ENCODE peak calls at places on chromosomes 6 and 20, in ten cellular contexts. D, P, M, B, O, U, Z, A, F and J are unnamed samples.

GRCh38 chr6:36463686-36464085 is 20.9 kb downstream of the KCTD20 start:
- DNase-seq in Z (no peak), O (no peak), A (no peak), F (no peak), M (no peak), U (no peak), P (no peak), B (no peak), D (no peak), J (no peak)

GRCh38 chr6:44073612-44074382 is 53.5 kb downstream of the MRPL14 start:
- DNase-seq in B (no peak), P (no peak), F (no peak), O (no peak), M (no peak), D (no peak), U (no peak), Z (no peak), A (no peak), J (peak)

GRCh38 chr20:63519765-63520593 is 586 bp upstream of the PPDPF start:
- DNase-seq in O (no peak), F (peak), B (peak), A (peak), M (peak), D (peak), U (peak), P (no peak), Z (no peak), J (peak)

GRCh38 chr6:160767647-160768019 is 65.6 kb downstream of the PLG start:
- DNase-seq in D (no peak), P (no peak), B (no peak), A (no peak), Z (no peak), F (no peak), M (no peak), O (no peak), U (no peak), J (no peak)

GRCh38 chr20:29689411-29690225 is 1567.8 kb upstream of the DEFB115 start:
- DNase-seq in U (no peak), M (no peak), B (no peak), D (no peak), O (no peak), F (peak), P (no peak), A (peak), Z (no peak), J (no peak)

GRCh38 chr6:122381494-122382083 is 17.9 kb upstream of the HSF2 start:
- DNase-seq in U (peak), F (peak), D (peak), O (no peak), Z (peak), P (peak), B (peak), A (peak), M (peak), J (peak)

GRCh38 chr20:38680492-38681118 is 43.7 kb upstream of the SLC32A1 start:
- DNase-seq in Z (no peak), O (no peak), B (peak), U (peak), P (peak), A (no peak), M (peak), D (no peak), F (no peak), J (peak)

GRCh38 chr6:54935739-54936138 is 89.2 kb downstream of the FAM83B start:
- DNase-seq in B (no peak), A (no peak), O (no peak), D (no peak), M (peak), Z (no peak), U (no peak), F (no peak), P (peak), J (no peak)

GRCh38 chr6:151286192-151286591 is 46.4 kb downstream of the AKAP12 start:
- DNase-seq in U (no peak), D (no peak), A (no peak), B (no peak), F (no peak), Z (no peak), P (no peak), O (no peak), M (no peak), J (no peak)

GRCh38 chr6:960356-960755 is 267.4 kb upstream of the EXOC2 start:
- DNase-seq in F (no peak), P (no peak), Z (no peak), O (no peak), M (no peak), U (no peak), B (no peak), D (no peak), A (no peak), J (no peak)

GRCh38 chr20:2746636-2747265 is 53.7 kb downstream of the CPXM1 start:
- DNase-seq in U (no peak), P (no peak), F (no peak), A (no peak), Z (no peak), O (no peak), M (no peak), B (no peak), D (no peak), J (no peak)

GRCh38 chr20:32737371-32738223 is 5.7 kb downstream of the COMMD7 start:
- DNase-seq in F (no peak), Z (no peak), O (no peak), U (no peak), M (no peak), A (peak), D (no peak), B (no peak), P (peak), J (no peak)

GRCh38 chr20:10539818-10540553 is 104.9 kb downstream of the SLX4IP start:
- DNase-seq in A (no peak), M (no peak), U (no peak), Z (no peak), D (no peak), F (no peak), B (no peak), P (no peak), O (no peak), J (no peak)

GRCh38 chr6:34126419-34126818 is 19.5 kb downstream of the GRM4 start:
- DNase-seq in D (no peak), Z (no peak), B (no peak), U (no peak), A (no peak), O (no peak), P (no peak), F (no peak), M (no peak), J (no peak)

GRCh38 chr20:61705909-61706308 is 359.8 kb downstream of the TAF4 start:
- DNase-seq in A (no peak), M (no peak), B (no peak), P (no peak), Z (no peak), F (no peak), O (no peak), U (no peak), D (no peak), J (no peak)

GRCh38 chr20:4076671-4077070 is 61.3 kb upstream of the RNF24 start:
- DNase-seq in M (no peak), Z (no peak), F (no peak), B (no peak), O (no peak), P (peak), D (no peak), A (no peak), U (peak), J (no peak)

GRCh38 chr6:16436550-16436949 is 198.2 kb downstream of the GMPR start:
- DNase-seq in P (no peak), F (no peak), B (no peak), A (peak), U (no peak), D (no peak), M (no peak), Z (no peak), O (no peak), J (no peak)

GRCh38 chr6:149777624-149778023 is 28.1 kb downstream of the PCMT1 start:
- DNase-seq in B (no peak), M (no peak), Z (no peak), A (no peak), P (no peak), U (no peak), F (no peak), D (no peak), O (no peak), J (no peak)

GRCh38 chr20:64024141-64024990 is 11.6 kb upstream of the C20orf204 start:
- DNase-seq in U (no peak), Z (no peak), A (no peak), O (no peak), P (no peak), B (no peak), M (peak), D (no peak), F (no peak), J (no peak)

GRCh38 chr6:20746024-20746423 is 211.8 kb downstream of the CDKAL1 start:
- DNase-seq in U (no peak), M (no peak), Z (no peak), F (no peak), D (no peak), O (no peak), P (no peak), B (no peak), A (no peak), J (no peak)

GRCh38 chr6:12289655-12290489 is at the start of gene EDN1:
- DNase-seq in A (peak), M (peak), P (peak), U (peak), F (peak), D (peak), O (peak), B (peak), Z (peak), J (peak)

GRCh38 chr20:50584687-50585086 is 74.5 kb downstream of the PTPN1 start:
- DNase-seq in B (no peak), O (no peak), M (no peak), U (no peak), D (no peak), P (peak), A (no peak), Z (no peak), F (no peak), J (no peak)

GRCh38 chr20:3753098-3753497 is 14.5 kb downstream of the ADISSP start:
- DNase-seq in A (peak), D (peak), P (peak), O (peak), U (peak), M (peak), Z (peak), F (peak), B (peak), J (peak)

GRCh38 chr6:145904878-145905277 is 59.3 kb downstream of the SHPRH start:
- DNase-seq in P (no peak), M (no peak), D (no peak), F (peak), U (no peak), A (no peak), O (no peak), B (no peak), Z (no peak), J (no peak)

GRCh38 chr6:136720045-136720760 is 72.1 kb downstream of the MAP3K5 start:
- DNase-seq in Z (no peak), U (no peak), O (no peak), B (no peak), D (no peak), A (no peak), M (no peak), F (no peak), P (no peak), J (no peak)

GRCh38 chr20:51404297-51405060 is 138.0 kb downstream of the NFATC2 start:
- DNase-seq in F (no peak), O (no peak), D (peak), A (peak), P (no peak), B (no peak), M (no peak), Z (peak), U (no peak), J (no peak)

GRCh38 chr6:157106487-157106886 is 216.8 kb downstream of the TMEM242 start:
- DNase-seq in M (no peak), B (no peak), F (peak), A (no peak), U (no peak), O (no peak), D (no peak), P (peak), Z (no peak), J (no peak)

GRCh38 chr6:99603421-99604160 is 3.0 kb upstream of the PRDM13 start:
- DNase-seq in A (no peak), U (no peak), P (no peak), D (no peak), B (peak), Z (no peak), M (peak), F (no peak), O (peak), J (peak)

GRCh38 chr6:81865712-81866111 is 113.2 kb upstream of the TENT5A start:
- DNase-seq in A (no peak), U (no peak), O (no peak), M (peak), D (no peak), B (no peak), F (no peak), P (peak), Z (no peak), J (no peak)

GRCh38 chr6:160421854-160422253 is 73.7 kb downstream of the SLC22A3 start:
- DNase-seq in U (no peak), M (no peak), A (no peak), B (no peak), Z (no peak), F (no peak), O (no peak), D (no peak), P (no peak), J (no peak)

GRCh38 chr6:29813809-29814208 is 13.8 kb upstream of the HLA-G start:
- DNase-seq in O (no peak), U (no peak), P (no peak), M (no peak), B (no peak), F (no peak), A (no peak), Z (no peak), D (no peak), J (no peak)